ENCODE peak calls at places on chromosomes 1 and 21, in six cellular contexts. One of them, this sample, is unnamed.

GRCh38 chr1:36989260-36989659 is 45.1 kb downstream of the GRIK3 start:
- DNase-seq in activated naive CD8-positive, alpha-beta T cell treated with anti-CD3 and anti-CD28 coated beads for 36 hours: no peak
- DNase-seq in Ammon's horn: peak
- DNase-seq in GDM1: no peak
- DNase-seq in RWPE1: no peak
- DNase-seq in naive thymus-derived CD8-positive, alpha-beta T cell: no peak
- DNase-seq in this sample: no peak

GRCh38 chr1:196180847-196181593 is 427.2 kb downstream of the KCNT2 start:
- DNase-seq in activated naive CD8-positive, alpha-beta T cell treated with anti-CD3 and anti-CD28 coated beads for 36 hours: no peak
- DNase-seq in Ammon's horn: no peak
- DNase-seq in GDM1: peak
- DNase-seq in RWPE1: peak
- DNase-seq in naive thymus-derived CD8-positive, alpha-beta T cell: no peak
- DNase-seq in this sample: no peak

GRCh38 chr1:91889717-91890459 is 3.9 kb upstream of the TGFBR3 start:
- DNase-seq in activated naive CD8-positive, alpha-beta T cell treated with anti-CD3 and anti-CD28 coated beads for 36 hours: no peak
- DNase-seq in Ammon's horn: peak
- DNase-seq in GDM1: no peak
- DNase-seq in RWPE1: peak
- DNase-seq in naive thymus-derived CD8-positive, alpha-beta T cell: no peak
- DNase-seq in this sample: no peak

GRCh38 chr1:221159608-221160007 is 280.4 kb downstream of the HLX start:
- DNase-seq in activated naive CD8-positive, alpha-beta T cell treated with anti-CD3 and anti-CD28 coated beads for 36 hours: no peak
- DNase-seq in Ammon's horn: no peak
- DNase-seq in GDM1: no peak
- DNase-seq in RWPE1: no peak
- DNase-seq in naive thymus-derived CD8-positive, alpha-beta T cell: no peak
- DNase-seq in this sample: no peak

GRCh38 chr1:232667781-232668101 is 37.8 kb upstream of the SIPA1L2 start:
- DNase-seq in activated naive CD8-positive, alpha-beta T cell treated with anti-CD3 and anti-CD28 coated beads for 36 hours: no peak
- DNase-seq in Ammon's horn: peak
- DNase-seq in GDM1: no peak
- DNase-seq in RWPE1: no peak
- DNase-seq in naive thymus-derived CD8-positive, alpha-beta T cell: no peak
- DNase-seq in this sample: no peak

GRCh38 chr1:41708332-41708731 is 210.4 kb downstream of the HIVEP3 start:
- DNase-seq in activated naive CD8-positive, alpha-beta T cell treated with anti-CD3 and anti-CD28 coated beads for 36 hours: no peak
- DNase-seq in Ammon's horn: no peak
- DNase-seq in GDM1: no peak
- DNase-seq in RWPE1: no peak
- DNase-seq in naive thymus-derived CD8-positive, alpha-beta T cell: no peak
- DNase-seq in this sample: no peak

GRCh38 chr21:41612674-41613250 is 104.8 kb upstream of the TMPRSS2 start:
- DNase-seq in activated naive CD8-positive, alpha-beta T cell treated with anti-CD3 and anti-CD28 coated beads for 36 hours: peak
- DNase-seq in Ammon's horn: peak
- DNase-seq in GDM1: no peak
- DNase-seq in RWPE1: peak
- DNase-seq in naive thymus-derived CD8-positive, alpha-beta T cell: no peak
- DNase-seq in this sample: no peak

GRCh38 chr1:24364975-24365678 is 46.0 kb downstream of the GRHL3 start:
- DNase-seq in activated naive CD8-positive, alpha-beta T cell treated with anti-CD3 and anti-CD28 coated beads for 36 hours: peak
- DNase-seq in Ammon's horn: no peak
- DNase-seq in GDM1: no peak
- DNase-seq in RWPE1: peak
- DNase-seq in naive thymus-derived CD8-positive, alpha-beta T cell: no peak
- DNase-seq in this sample: no peak

GRCh38 chr1:225871374-225872074 is 10.7 kb downstream of the TMEM63A start:
- DNase-seq in activated naive CD8-positive, alpha-beta T cell treated with anti-CD3 and anti-CD28 coated beads for 36 hours: no peak
- DNase-seq in Ammon's horn: no peak
- DNase-seq in GDM1: no peak
- DNase-seq in RWPE1: no peak
- DNase-seq in naive thymus-derived CD8-positive, alpha-beta T cell: no peak
- DNase-seq in this sample: no peak

GRCh38 chr1:118223426-118223825 is 38.4 kb upstream of the SPAG17 start:
- DNase-seq in activated naive CD8-positive, alpha-beta T cell treated with anti-CD3 and anti-CD28 coated beads for 36 hours: no peak
- DNase-seq in Ammon's horn: no peak
- DNase-seq in GDM1: no peak
- DNase-seq in RWPE1: no peak
- DNase-seq in naive thymus-derived CD8-positive, alpha-beta T cell: no peak
- DNase-seq in this sample: no peak

GRCh38 chr21:22374218-22374969 is 1376.2 kb downstream of the NCAM2 start:
- DNase-seq in activated naive CD8-positive, alpha-beta T cell treated with anti-CD3 and anti-CD28 coated beads for 36 hours: no peak
- DNase-seq in Ammon's horn: no peak
- DNase-seq in GDM1: no peak
- DNase-seq in RWPE1: no peak
- DNase-seq in naive thymus-derived CD8-positive, alpha-beta T cell: no peak
- DNase-seq in this sample: no peak

GRCh38 chr1:178284059-178284458 is 190.2 kb downstream of the RASAL2 start:
- DNase-seq in activated naive CD8-positive, alpha-beta T cell treated with anti-CD3 and anti-CD28 coated beads for 36 hours: no peak
- DNase-seq in Ammon's horn: peak
- DNase-seq in GDM1: peak
- DNase-seq in RWPE1: no peak
- DNase-seq in naive thymus-derived CD8-positive, alpha-beta T cell: no peak
- DNase-seq in this sample: no peak

This sample was measured in central memory CD8-positive, alpha-beta T cell.